ENCODE peak calls at places on chromosomes 1 and 21, in seven cellular contexts. One of them, this sample, is unnamed.

GRCh38 chr1:97904528-97904927 is 16.3 kb downstream of the DPYD start:
- DNase-seq in RWPE2: no peak
- DNase-seq in CD8-positive, alpha-beta memory T cell: no peak
- DNase-seq in pancreas: no peak
- DNase-seq in fibroblast of pulmonary artery: peak; percentile 86
- DNase-seq in psoas muscle: no peak
- DNase-seq in epithelial cell of esophagus: peak; percentile 79
- DNase-seq in this sample: no peak

GRCh38 chr1:192485692-192486436 is 89.7 kb upstream of the RGS1 start:
- DNase-seq in CD8-positive, alpha-beta memory T cell: no peak
- DNase-seq in epithelial cell of esophagus: peak; percentile 94
- DNase-seq in psoas muscle: peak; percentile 36
- DNase-seq in RWPE2: no peak
- DNase-seq in fibroblast of pulmonary artery: peak; percentile 98
- DNase-seq in pancreas: peak; percentile 74
- DNase-seq in this sample: no peak

GRCh38 chr1:248810727-248811513 is 14.8 kb downstream of the SH3BP5L start:
- DNase-seq in RWPE2: no peak
- DNase-seq in psoas muscle: no peak
- DNase-seq in pancreas: no peak
- DNase-seq in epithelial cell of esophagus: peak; percentile 27
- DNase-seq in CD8-positive, alpha-beta memory T cell: no peak
- DNase-seq in fibroblast of pulmonary artery: peak; percentile 39
- DNase-seq in this sample: no peak

GRCh38 chr1:43552813-43553212 is 22.1 kb downstream of the PTPRF start:
- DNase-seq in CD8-positive, alpha-beta memory T cell: no peak
- DNase-seq in pancreas: peak; percentile 75
- DNase-seq in RWPE2: no peak
- DNase-seq in fibroblast of pulmonary artery: peak; percentile 52
- DNase-seq in epithelial cell of esophagus: no peak
- DNase-seq in psoas muscle: no peak
- DNase-seq in this sample: no peak

GRCh38 chr1:24762133-24762676 is 17.0 kb downstream of the CLIC4 start:
- DNase-seq in pancreas: no peak
- DNase-seq in RWPE2: no peak
- DNase-seq in epithelial cell of esophagus: peak; percentile 87
- DNase-seq in CD8-positive, alpha-beta memory T cell: no peak
- DNase-seq in psoas muscle: no peak
- DNase-seq in fibroblast of pulmonary artery: no peak
- DNase-seq in this sample: no peak

GRCh38 chr1:248886237-248886895 is 19.7 kb upstream of the PGBD2 start:
- DNase-seq in RWPE2: no peak
- DNase-seq in psoas muscle: no peak
- DNase-seq in epithelial cell of esophagus: no peak
- DNase-seq in CD8-positive, alpha-beta memory T cell: no peak
- DNase-seq in pancreas: no peak
- DNase-seq in fibroblast of pulmonary artery: peak; percentile 42
- DNase-seq in this sample: no peak

GRCh38 chr1:13700521-13701273 is 709 bp downstream of the PRDM2 start:
- DNase-seq in RWPE2: no peak
- DNase-seq in epithelial cell of esophagus: peak; percentile 19
- DNase-seq in psoas muscle: peak; percentile 53
- DNase-seq in CD8-positive, alpha-beta memory T cell: peak; percentile 32
- DNase-seq in pancreas: peak; percentile 30
- DNase-seq in fibroblast of pulmonary artery: peak; percentile 39
- DNase-seq in this sample: peak; percentile 57

GRCh38 chr1:25104932-25105561 is 127.3 kb downstream of the SYF2 start:
- DNase-seq in CD8-positive, alpha-beta memory T cell: no peak
- DNase-seq in pancreas: no peak
- DNase-seq in epithelial cell of esophagus: no peak
- DNase-seq in RWPE2: no peak
- DNase-seq in fibroblast of pulmonary artery: no peak
- DNase-seq in psoas muscle: no peak
- DNase-seq in this sample: no peak

GRCh38 chr21:41857771-41858300 is 21.3 kb downstream of the PRDM15 start:
- DNase-seq in epithelial cell of esophagus: no peak
- DNase-seq in fibroblast of pulmonary artery: no peak
- DNase-seq in CD8-positive, alpha-beta memory T cell: no peak
- DNase-seq in RWPE2: no peak
- DNase-seq in psoas muscle: no peak
- DNase-seq in pancreas: no peak
- DNase-seq in this sample: no peak

GRCh38 chr1:98516306-98516705 is 145.2 kb upstream of the SNX7 start:
- DNase-seq in RWPE2: no peak
- DNase-seq in psoas muscle: no peak
- DNase-seq in CD8-positive, alpha-beta memory T cell: no peak
- DNase-seq in fibroblast of pulmonary artery: no peak
- DNase-seq in epithelial cell of esophagus: peak; percentile 76
- DNase-seq in pancreas: no peak
- DNase-seq in this sample: no peak

GRCh38 chr1:24903011-24903461 is 27.0 kb downstream of the RUNX3 start:
- DNase-seq in epithelial cell of esophagus: no peak
- DNase-seq in psoas muscle: no peak
- DNase-seq in CD8-positive, alpha-beta memory T cell: no peak
- DNase-seq in fibroblast of pulmonary artery: no peak
- DNase-seq in RWPE2: peak; percentile 61
- DNase-seq in pancreas: no peak
- DNase-seq in this sample: peak; percentile 10

GRCh38 chr1:235027862-235028250 is 100.8 kb downstream of the TOMM20 start:
- DNase-seq in fibroblast of pulmonary artery: no peak
- DNase-seq in psoas muscle: no peak
- DNase-seq in RWPE2: no peak
- DNase-seq in pancreas: no peak
- DNase-seq in epithelial cell of esophagus: no peak
- DNase-seq in CD8-positive, alpha-beta memory T cell: no peak
- DNase-seq in this sample: no peak

GRCh38 chr21:41684381-41685245 is 82.2 kb downstream of the RIPK4 start:
- DNase-seq in pancreas: peak; percentile 56
- DNase-seq in fibroblast of pulmonary artery: peak; percentile 62
- DNase-seq in CD8-positive, alpha-beta memory T cell: no peak
- DNase-seq in epithelial cell of esophagus: peak; percentile 88
- DNase-seq in RWPE2: no peak
- DNase-seq in psoas muscle: no peak
- DNase-seq in this sample: no peak

GRCh38 chr1:234617135-234617985 is 7.4 kb upstream of the IRF2BP2 start:
- DNase-seq in epithelial cell of esophagus: no peak
- DNase-seq in CD8-positive, alpha-beta memory T cell: no peak
- DNase-seq in RWPE2: no peak
- DNase-seq in fibroblast of pulmonary artery: peak; percentile 52
- DNase-seq in pancreas: no peak
- DNase-seq in psoas muscle: no peak
- DNase-seq in this sample: no peak

GRCh38 chr1:53442297-53442696 is 16.9 kb upstream of the DMRTB1 start:
- DNase-seq in pancreas: no peak
- DNase-seq in epithelial cell of esophagus: peak; percentile 32
- DNase-seq in CD8-positive, alpha-beta memory T cell: no peak
- DNase-seq in psoas muscle: no peak
- DNase-seq in RWPE2: no peak
- DNase-seq in fibroblast of pulmonary artery: peak; percentile 49
- DNase-seq in this sample: no peak

GRCh38 chr1:226066415-226067077 is 4.0 kb downstream of the H3-3A start:
- DNase-seq in pancreas: no peak
- DNase-seq in fibroblast of pulmonary artery: peak; percentile 45
- DNase-seq in CD8-positive, alpha-beta memory T cell: no peak
- DNase-seq in psoas muscle: no peak
- DNase-seq in RWPE2: no peak
- DNase-seq in epithelial cell of esophagus: no peak
- DNase-seq in this sample: no peak

GRCh38 chr1:178706467-178706866 is 18.6 kb upstream of the RALGPS2 start:
- DNase-seq in epithelial cell of esophagus: peak; percentile 62
- DNase-seq in pancreas: no peak
- DNase-seq in RWPE2: no peak
- DNase-seq in psoas muscle: peak; percentile 39
- DNase-seq in CD8-positive, alpha-beta memory T cell: no peak
- DNase-seq in fibroblast of pulmonary artery: peak; percentile 70
- DNase-seq in this sample: no peak

GRCh38 chr1:162541619-162542141 is 19.8 kb upstream of the UAP1 start:
- DNase-seq in CD8-positive, alpha-beta memory T cell: no peak
- DNase-seq in RWPE2: peak; percentile 80
- DNase-seq in pancreas: no peak
- DNase-seq in psoas muscle: peak; percentile 52
- DNase-seq in fibroblast of pulmonary artery: peak; percentile 97
- DNase-seq in epithelial cell of esophagus: peak; percentile 96
- DNase-seq in this sample: no peak

GRCh38 chr21:41147096-41147978 is 20.6 kb upstream of the BACE2 start:
- DNase-seq in RWPE2: no peak
- DNase-seq in psoas muscle: no peak
- DNase-seq in fibroblast of pulmonary artery: no peak
- DNase-seq in pancreas: no peak
- DNase-seq in epithelial cell of esophagus: no peak
- DNase-seq in CD8-positive, alpha-beta memory T cell: no peak
- DNase-seq in this sample: no peak

GRCh38 chr1:19338323-19338762 is 26.2 kb downstream of the SLC66A1 start:
- DNase-seq in psoas muscle: no peak
- DNase-seq in epithelial cell of esophagus: peak; percentile 65
- DNase-seq in fibroblast of pulmonary artery: no peak
- DNase-seq in pancreas: peak; percentile 31
- DNase-seq in RWPE2: no peak
- DNase-seq in CD8-positive, alpha-beta memory T cell: no peak
- DNase-seq in this sample: no peak

GRCh38 chr1:157937743-157938142 is 55.7 kb upstream of the KIRREL1 start:
- DNase-seq in RWPE2: no peak
- DNase-seq in pancreas: no peak
- DNase-seq in fibroblast of pulmonary artery: no peak
- DNase-seq in epithelial cell of esophagus: no peak
- DNase-seq in CD8-positive, alpha-beta memory T cell: no peak
- DNase-seq in psoas muscle: no peak
- DNase-seq in this sample: no peak

GRCh38 chr1:222167896-222168295 is 380.0 kb downstream of the HHIPL2 start:
- DNase-seq in fibroblast of pulmonary artery: peak; percentile 4
- DNase-seq in psoas muscle: no peak
- DNase-seq in CD8-positive, alpha-beta memory T cell: no peak
- DNase-seq in epithelial cell of esophagus: peak; percentile 16
- DNase-seq in RWPE2: no peak
- DNase-seq in pancreas: no peak
- DNase-seq in this sample: no peak

GRCh38 chr1:61268546-61269243 is 186.3 kb downstream of the NFIA start:
- DNase-seq in epithelial cell of esophagus: no peak
- DNase-seq in pancreas: no peak
- DNase-seq in RWPE2: no peak
- DNase-seq in fibroblast of pulmonary artery: no peak
- DNase-seq in psoas muscle: no peak
- DNase-seq in CD8-positive, alpha-beta memory T cell: no peak
- DNase-seq in this sample: no peak

GRCh38 chr1:165289556-165289955 is 67.0 kb downstream of the LMX1A start:
- DNase-seq in psoas muscle: no peak
- DNase-seq in epithelial cell of esophagus: no peak
- DNase-seq in CD8-positive, alpha-beta memory T cell: no peak
- DNase-seq in RWPE2: no peak
- DNase-seq in fibroblast of pulmonary artery: no peak
- DNase-seq in pancreas: no peak
- DNase-seq in this sample: no peak

GRCh38 chr1:27960762-27961645 is 1.2 kb downstream of the XKR8 start:
- DNase-seq in pancreas: no peak
- DNase-seq in RWPE2: no peak
- DNase-seq in psoas muscle: no peak
- DNase-seq in epithelial cell of esophagus: no peak
- DNase-seq in CD8-positive, alpha-beta memory T cell: no peak
- DNase-seq in fibroblast of pulmonary artery: no peak
- DNase-seq in this sample: no peak
- H3K4me3 ChIP-seq in pancreas: peak overlapping the region; percentile 57
- H3K4me3 ChIP-seq in RWPE2: peak overlapping the region; percentile 48
- H3K4me3 ChIP-seq in psoas muscle: peak overlapping the region; percentile 86
- H3K4me3 ChIP-seq in epithelial cell of esophagus: peak overlapping the region; percentile 63
- H3K4me3 ChIP-seq in CD8-positive, alpha-beta memory T cell: peak overlapping the region; percentile 86
- H3K4me3 ChIP-seq in fibroblast of pulmonary artery: peak overlapping the region; percentile 64
- H3K4me3 ChIP-seq in this sample: peak overlapping the region; percentile 69

DNA sequence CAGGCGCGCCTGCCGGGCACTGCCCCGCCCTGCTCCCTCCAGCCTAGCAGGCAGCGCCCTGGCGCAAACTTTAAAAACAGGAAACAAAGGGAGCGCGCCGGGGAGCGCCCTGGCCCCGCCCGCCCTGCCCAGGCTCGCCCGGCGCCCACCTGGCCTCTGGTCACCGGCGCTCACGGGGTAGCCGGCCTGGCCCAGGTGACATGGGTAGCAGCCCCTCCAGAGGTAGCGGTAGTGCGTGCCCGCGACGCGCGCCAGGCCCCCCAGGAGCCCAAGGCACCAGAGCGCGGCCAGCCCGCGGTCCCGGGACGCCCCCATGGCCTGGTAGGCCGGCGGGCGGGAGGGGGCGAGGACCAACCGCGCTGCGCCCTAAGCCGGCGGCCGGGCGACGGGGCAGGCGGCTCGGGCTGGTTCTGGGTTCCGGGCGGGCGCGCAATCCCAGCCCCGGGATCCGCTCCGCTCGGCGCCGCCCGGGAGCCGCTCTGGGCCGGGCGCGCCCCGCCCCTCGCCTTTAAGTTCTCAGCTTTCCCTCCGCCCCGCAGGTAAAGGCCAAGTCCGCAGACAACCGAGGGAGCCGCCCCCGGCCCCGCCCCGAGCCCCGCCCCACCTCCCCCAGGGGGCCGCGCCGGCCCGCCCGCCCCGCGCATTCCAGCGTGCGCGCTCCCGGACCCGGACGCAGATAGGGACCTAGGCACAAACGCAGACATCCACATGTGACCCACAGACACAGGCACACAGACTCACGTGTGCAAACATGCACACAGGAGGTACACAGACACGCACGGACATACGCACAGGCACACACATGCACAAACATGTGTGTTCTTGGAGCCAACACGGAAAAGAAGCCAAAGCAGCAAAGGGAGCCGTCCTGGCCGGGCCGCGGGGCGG is 76.7 kb downstream of the ARHGEF16 start:
- DNase-seq in epithelial cell of esophagus: peak; percentile 83
- DNase-seq in psoas muscle: peak; percentile 75
- DNase-seq in fibroblast of pulmonary artery: peak; percentile 31
- DNase-seq in CD8-positive, alpha-beta memory T cell: peak; percentile 48
- DNase-seq in RWPE2: peak; percentile 87
- DNase-seq in pancreas: peak; percentile 86
- DNase-seq in this sample: peak; percentile 81
- H3K4me3 ChIP-seq in epithelial cell of esophagus: peak overlapping the region; percentile 50
- H3K4me3 ChIP-seq in psoas muscle: peak overlapping the region; percentile 71
- H3K4me3 ChIP-seq in fibroblast of pulmonary artery: peak overlapping the region; percentile 36
- H3K4me3 ChIP-seq in CD8-positive, alpha-beta memory T cell: peak overlapping the region; percentile 71
- H3K4me3 ChIP-seq in RWPE2: peak overlapping the region; percentile 70
- H3K4me3 ChIP-seq in pancreas: peak overlapping the region; percentile 75
- H3K4me3 ChIP-seq in this sample: peak overlapping the region; percentile 82

GRCh38 chr1:14929547-14930223 is 223.9 kb upstream of the TMEM51 start:
- DNase-seq in psoas muscle: no peak
- DNase-seq in fibroblast of pulmonary artery: peak; percentile 29
- DNase-seq in pancreas: no peak
- DNase-seq in epithelial cell of esophagus: peak; percentile 55
- DNase-seq in RWPE2: no peak
- DNase-seq in CD8-positive, alpha-beta memory T cell: no peak
- DNase-seq in this sample: no peak
- H3K4me3 ChIP-seq in psoas muscle: no peak overlapping the region
- H3K4me3 ChIP-seq in fibroblast of pulmonary artery: no peak overlapping the region
- H3K4me3 ChIP-seq in pancreas: no peak overlapping the region
- H3K4me3 ChIP-seq in epithelial cell of esophagus: no peak overlapping the region
- H3K4me3 ChIP-seq in RWPE2: no peak overlapping the region
- H3K4me3 ChIP-seq in CD8-positive, alpha-beta memory T cell: no peak overlapping the region
- H3K4me3 ChIP-seq in this sample: no peak overlapping the region

GRCh38 chr1:216788671-216789070 is 65.4 kb upstream of the ESRRG start:
- DNase-seq in pancreas: no peak
- DNase-seq in fibroblast of pulmonary artery: no peak
- DNase-seq in CD8-positive, alpha-beta memory T cell: no peak
- DNase-seq in psoas muscle: no peak
- DNase-seq in epithelial cell of esophagus: no peak
- DNase-seq in RWPE2: no peak
- DNase-seq in this sample: no peak

GRCh38 chr1:216785760-216786159 is 62.5 kb upstream of the ESRRG start:
- DNase-seq in fibroblast of pulmonary artery: no peak
- DNase-seq in CD8-positive, alpha-beta memory T cell: no peak
- DNase-seq in epithelial cell of esophagus: no peak
- DNase-seq in pancreas: no peak
- DNase-seq in psoas muscle: no peak
- DNase-seq in RWPE2: no peak
- DNase-seq in this sample: no peak

GRCh38 chr1:216785211-216785610 is 62.0 kb upstream of the ESRRG start:
- DNase-seq in epithelial cell of esophagus: no peak
- DNase-seq in CD8-positive, alpha-beta memory T cell: no peak
- DNase-seq in RWPE2: no peak
- DNase-seq in psoas muscle: no peak
- DNase-seq in fibroblast of pulmonary artery: no peak
- DNase-seq in pancreas: no peak
- DNase-seq in this sample: no peak
- H3K4me3 ChIP-seq in epithelial cell of esophagus: no peak overlapping the region
- H3K4me3 ChIP-seq in CD8-positive, alpha-beta memory T cell: no peak overlapping the region
- H3K4me3 ChIP-seq in RWPE2: no peak overlapping the region
- H3K4me3 ChIP-seq in psoas muscle: peak overlapping the region; percentile 15
- H3K4me3 ChIP-seq in fibroblast of pulmonary artery: no peak overlapping the region
- H3K4me3 ChIP-seq in pancreas: no peak overlapping the region
- H3K4me3 ChIP-seq in this sample: no peak overlapping the region